ENCODE peak calls at places on chromosomes 11 and 22, in seven cellular contexts. One of them, this sample, is unnamed.
A peak's percentile ranks its signal among the peaks of the same experiment; 100 is the strongest.

GRCh38 chr11:8768625-8769333 is 86.2 kb downstream of the RPL27A start:
- DNase-seq in AG04450: no peak
- DNase-seq in activated CD4-positive, CD25-positive, alpha-beta regulatory T cell: no peak
- DNase-seq in stimulated activated CD4-positive, alpha-beta T cell treated with anti-CD3 and anti-CD28 coated beads, Interleukin-12 subunit alpha, Interleukin-12 subunit beta, amount 100 ng/mL, for 48 hours: no peak
- DNase-seq in activated naive CD4-positive, alpha-beta T cell: no peak
- DNase-seq in amygdala: no peak
- DNase-seq in Calu3: peak; percentile 12
- DNase-seq in this sample: no peak

GRCh38 chr11:65927904-65928397 is 8.7 kb downstream of the DRAP1 start:
- DNase-seq in amygdala: no peak
- DNase-seq in stimulated activated CD4-positive, alpha-beta T cell treated with anti-CD3 and anti-CD28 coated beads, Interleukin-12 subunit alpha, Interleukin-12 subunit beta, amount 100 ng/mL, for 48 hours: peak; percentile 67
- DNase-seq in activated naive CD4-positive, alpha-beta T cell: no peak
- DNase-seq in Calu3: no peak
- DNase-seq in activated CD4-positive, CD25-positive, alpha-beta regulatory T cell: peak; percentile 53
- DNase-seq in AG04450: no peak
- DNase-seq in this sample: no peak

GRCh38 chr22:19951351-19951750 is 9.7 kb upstream of the TXNRD2 start:
- DNase-seq in stimulated activated CD4-positive, alpha-beta T cell treated with anti-CD3 and anti-CD28 coated beads, Interleukin-12 subunit alpha, Interleukin-12 subunit beta, amount 100 ng/mL, for 48 hours: no peak
- DNase-seq in Calu3: no peak
- DNase-seq in amygdala: no peak
- DNase-seq in AG04450: no peak
- DNase-seq in activated naive CD4-positive, alpha-beta T cell: no peak
- DNase-seq in activated CD4-positive, CD25-positive, alpha-beta regulatory T cell: no peak
- DNase-seq in this sample: no peak

GRCh38 chr22:37849089-37849751 is at the start of gene EIF3L:
- DNase-seq in activated naive CD4-positive, alpha-beta T cell: peak; percentile 79
- DNase-seq in activated CD4-positive, CD25-positive, alpha-beta regulatory T cell: peak; percentile 78
- DNase-seq in stimulated activated CD4-positive, alpha-beta T cell treated with anti-CD3 and anti-CD28 coated beads, Interleukin-12 subunit alpha, Interleukin-12 subunit beta, amount 100 ng/mL, for 48 hours: peak; percentile 82
- DNase-seq in Calu3: peak; percentile 93
- DNase-seq in AG04450: peak; percentile 48
- DNase-seq in amygdala: peak; percentile 78
- DNase-seq in this sample: peak; percentile 79

GRCh38 chr11:92141725-92142124 is 82.9 kb upstream of the FAT3 start:
- DNase-seq in stimulated activated CD4-positive, alpha-beta T cell treated with anti-CD3 and anti-CD28 coated beads, Interleukin-12 subunit alpha, Interleukin-12 subunit beta, amount 100 ng/mL, for 48 hours: no peak
- DNase-seq in amygdala: no peak
- DNase-seq in Calu3: no peak
- DNase-seq in AG04450: no peak
- DNase-seq in activated CD4-positive, CD25-positive, alpha-beta regulatory T cell: no peak
- DNase-seq in activated naive CD4-positive, alpha-beta T cell: no peak
- DNase-seq in this sample: no peak

GRCh38 chr22:21752276-21752675 is 16.7 kb upstream of the YPEL1 start:
- DNase-seq in stimulated activated CD4-positive, alpha-beta T cell treated with anti-CD3 and anti-CD28 coated beads, Interleukin-12 subunit alpha, Interleukin-12 subunit beta, amount 100 ng/mL, for 48 hours: no peak
- DNase-seq in Calu3: no peak
- DNase-seq in activated CD4-positive, CD25-positive, alpha-beta regulatory T cell: no peak
- DNase-seq in activated naive CD4-positive, alpha-beta T cell: no peak
- DNase-seq in amygdala: no peak
- DNase-seq in AG04450: no peak
- DNase-seq in this sample: no peak

GRCh38 chr22:24554316-24555159 is at the start of gene GUCD1:
- DNase-seq in stimulated activated CD4-positive, alpha-beta T cell treated with anti-CD3 and anti-CD28 coated beads, Interleukin-12 subunit alpha, Interleukin-12 subunit beta, amount 100 ng/mL, for 48 hours: peak; percentile 10
- DNase-seq in amygdala: no peak
- DNase-seq in AG04450: no peak
- DNase-seq in activated naive CD4-positive, alpha-beta T cell: peak; percentile 42
- DNase-seq in Calu3: peak; percentile 13
- DNase-seq in activated CD4-positive, CD25-positive, alpha-beta regulatory T cell: peak; percentile 31
- DNase-seq in this sample: no peak

GRCh38 chr11:88384678-88385015 is 47.1 kb upstream of the CTSC start:
- DNase-seq in activated naive CD4-positive, alpha-beta T cell: no peak
- DNase-seq in stimulated activated CD4-positive, alpha-beta T cell treated with anti-CD3 and anti-CD28 coated beads, Interleukin-12 subunit alpha, Interleukin-12 subunit beta, amount 100 ng/mL, for 48 hours: no peak
- DNase-seq in AG04450: no peak
- DNase-seq in Calu3: no peak
- DNase-seq in activated CD4-positive, CD25-positive, alpha-beta regulatory T cell: no peak
- DNase-seq in amygdala: no peak
- DNase-seq in this sample: no peak

GRCh38 chr11:48077251-48077650 is 96.9 kb downstream of the PTPRJ start:
- DNase-seq in amygdala: no peak
- DNase-seq in activated naive CD4-positive, alpha-beta T cell: no peak
- DNase-seq in activated CD4-positive, CD25-positive, alpha-beta regulatory T cell: no peak
- DNase-seq in Calu3: no peak
- DNase-seq in stimulated activated CD4-positive, alpha-beta T cell treated with anti-CD3 and anti-CD28 coated beads, Interleukin-12 subunit alpha, Interleukin-12 subunit beta, amount 100 ng/mL, for 48 hours: no peak
- DNase-seq in AG04450: no peak
- DNase-seq in this sample: no peak

GRCh38 chr22:30940655-30941362 is 27.8 kb downstream of the MORC2 start:
- DNase-seq in stimulated activated CD4-positive, alpha-beta T cell treated with anti-CD3 and anti-CD28 coated beads, Interleukin-12 subunit alpha, Interleukin-12 subunit beta, amount 100 ng/mL, for 48 hours: no peak
- DNase-seq in amygdala: no peak
- DNase-seq in activated CD4-positive, CD25-positive, alpha-beta regulatory T cell: no peak
- DNase-seq in AG04450: no peak
- DNase-seq in Calu3: no peak
- DNase-seq in activated naive CD4-positive, alpha-beta T cell: no peak
- DNase-seq in this sample: no peak

GRCh38 chr11:45852712-45853101 is 5.4 kb downstream of the CRY2 start:
- DNase-seq in AG04450: no peak
- DNase-seq in amygdala: no peak
- DNase-seq in Calu3: no peak
- DNase-seq in activated CD4-positive, CD25-positive, alpha-beta regulatory T cell: no peak
- DNase-seq in stimulated activated CD4-positive, alpha-beta T cell treated with anti-CD3 and anti-CD28 coated beads, Interleukin-12 subunit alpha, Interleukin-12 subunit beta, amount 100 ng/mL, for 48 hours: no peak
- DNase-seq in activated naive CD4-positive, alpha-beta T cell: no peak
- DNase-seq in this sample: no peak

GRCh38 chr22:37212174-37212906 is at the start of gene SSTR3:
- DNase-seq in stimulated activated CD4-positive, alpha-beta T cell treated with anti-CD3 and anti-CD28 coated beads, Interleukin-12 subunit alpha, Interleukin-12 subunit beta, amount 100 ng/mL, for 48 hours: no peak
- DNase-seq in Calu3: no peak
- DNase-seq in activated naive CD4-positive, alpha-beta T cell: no peak
- DNase-seq in amygdala: no peak
- DNase-seq in activated CD4-positive, CD25-positive, alpha-beta regulatory T cell: no peak
- DNase-seq in AG04450: no peak
- DNase-seq in this sample: no peak

GRCh38 chr11:67302571-67303131 is 679 bp upstream of the SSH3 start:
- DNase-seq in amygdala: no peak
- DNase-seq in activated CD4-positive, CD25-positive, alpha-beta regulatory T cell: no peak
- DNase-seq in AG04450: no peak
- DNase-seq in Calu3: peak; percentile 60
- DNase-seq in activated naive CD4-positive, alpha-beta T cell: no peak
- DNase-seq in stimulated activated CD4-positive, alpha-beta T cell treated with anti-CD3 and anti-CD28 coated beads, Interleukin-12 subunit alpha, Interleukin-12 subunit beta, amount 100 ng/mL, for 48 hours: no peak
- DNase-seq in this sample: no peak

GRCh38 chr11:123457187-123457770 is 27.2 kb downstream of the GRAMD1B start:
- DNase-seq in amygdala: no peak
- DNase-seq in stimulated activated CD4-positive, alpha-beta T cell treated with anti-CD3 and anti-CD28 coated beads, Interleukin-12 subunit alpha, Interleukin-12 subunit beta, amount 100 ng/mL, for 48 hours: no peak
- DNase-seq in activated CD4-positive, CD25-positive, alpha-beta regulatory T cell: no peak
- DNase-seq in activated naive CD4-positive, alpha-beta T cell: no peak
- DNase-seq in Calu3: no peak
- DNase-seq in AG04450: no peak
- DNase-seq in this sample: no peak

GRCh38 chr11:35553831-35554230 is 28.4 kb upstream of the PAMR1 start:
- DNase-seq in stimulated activated CD4-positive, alpha-beta T cell treated with anti-CD3 and anti-CD28 coated beads, Interleukin-12 subunit alpha, Interleukin-12 subunit beta, amount 100 ng/mL, for 48 hours: no peak
- DNase-seq in amygdala: no peak
- DNase-seq in activated naive CD4-positive, alpha-beta T cell: no peak
- DNase-seq in activated CD4-positive, CD25-positive, alpha-beta regulatory T cell: no peak
- DNase-seq in AG04450: peak; percentile 90
- DNase-seq in Calu3: no peak
- DNase-seq in this sample: no peak

GRCh38 chr22:36171941-36172340 is 11.4 kb upstream of the APOL3 start:
- DNase-seq in AG04450: no peak
- DNase-seq in stimulated activated CD4-positive, alpha-beta T cell treated with anti-CD3 and anti-CD28 coated beads, Interleukin-12 subunit alpha, Interleukin-12 subunit beta, amount 100 ng/mL, for 48 hours: no peak
- DNase-seq in activated CD4-positive, CD25-positive, alpha-beta regulatory T cell: no peak
- DNase-seq in Calu3: no peak
- DNase-seq in amygdala: no peak
- DNase-seq in activated naive CD4-positive, alpha-beta T cell: no peak
- DNase-seq in this sample: no peak

GRCh38 chr11:13831707-13832106 is 130.8 kb upstream of the SPON1 start:
- DNase-seq in activated naive CD4-positive, alpha-beta T cell: no peak
- DNase-seq in amygdala: no peak
- DNase-seq in Calu3: no peak
- DNase-seq in AG04450: no peak
- DNase-seq in activated CD4-positive, CD25-positive, alpha-beta regulatory T cell: no peak
- DNase-seq in stimulated activated CD4-positive, alpha-beta T cell treated with anti-CD3 and anti-CD28 coated beads, Interleukin-12 subunit alpha, Interleukin-12 subunit beta, amount 100 ng/mL, for 48 hours: no peak
- DNase-seq in this sample: no peak

GRCh38 chr11:116792869-116793475 is 1.3 kb upstream of the APOA5 start:
- DNase-seq in stimulated activated CD4-positive, alpha-beta T cell treated with anti-CD3 and anti-CD28 coated beads, Interleukin-12 subunit alpha, Interleukin-12 subunit beta, amount 100 ng/mL, for 48 hours: no peak
- DNase-seq in activated CD4-positive, CD25-positive, alpha-beta regulatory T cell: no peak
- DNase-seq in Calu3: no peak
- DNase-seq in activated naive CD4-positive, alpha-beta T cell: no peak
- DNase-seq in amygdala: no peak
- DNase-seq in AG04450: no peak
- DNase-seq in this sample: no peak

GRCh38 chr11:79744941-79745340 is 304.1 kb upstream of the TENM4 start:
- DNase-seq in activated CD4-positive, CD25-positive, alpha-beta regulatory T cell: no peak
- DNase-seq in activated naive CD4-positive, alpha-beta T cell: no peak
- DNase-seq in stimulated activated CD4-positive, alpha-beta T cell treated with anti-CD3 and anti-CD28 coated beads, Interleukin-12 subunit alpha, Interleukin-12 subunit beta, amount 100 ng/mL, for 48 hours: no peak
- DNase-seq in AG04450: no peak
- DNase-seq in amygdala: no peak
- DNase-seq in Calu3: no peak
- DNase-seq in this sample: no peak

GRCh38 chr11:4164884-4165590 is 70.4 kb downstream of the RRM1 start:
- DNase-seq in AG04450: no peak
- DNase-seq in Calu3: no peak
- DNase-seq in activated naive CD4-positive, alpha-beta T cell: no peak
- DNase-seq in activated CD4-positive, CD25-positive, alpha-beta regulatory T cell: no peak
- DNase-seq in stimulated activated CD4-positive, alpha-beta T cell treated with anti-CD3 and anti-CD28 coated beads, Interleukin-12 subunit alpha, Interleukin-12 subunit beta, amount 100 ng/mL, for 48 hours: no peak
- DNase-seq in amygdala: no peak
- DNase-seq in this sample: no peak

GRCh38 chr11:117876341-117877119 is at the start of gene FXYD6:
- DNase-seq in amygdala: no peak
- DNase-seq in activated naive CD4-positive, alpha-beta T cell: no peak
- DNase-seq in Calu3: no peak
- DNase-seq in activated CD4-positive, CD25-positive, alpha-beta regulatory T cell: no peak
- DNase-seq in AG04450: no peak
- DNase-seq in stimulated activated CD4-positive, alpha-beta T cell treated with anti-CD3 and anti-CD28 coated beads, Interleukin-12 subunit alpha, Interleukin-12 subunit beta, amount 100 ng/mL, for 48 hours: no peak
- DNase-seq in this sample: peak; percentile 34

GRCh38 chr11:122170815-122171475 is 54.9 kb upstream of the BLID start:
- DNase-seq in amygdala: no peak
- DNase-seq in activated naive CD4-positive, alpha-beta T cell: no peak
- DNase-seq in Calu3: no peak
- DNase-seq in AG04450: peak; percentile 56
- DNase-seq in stimulated activated CD4-positive, alpha-beta T cell treated with anti-CD3 and anti-CD28 coated beads, Interleukin-12 subunit alpha, Interleukin-12 subunit beta, amount 100 ng/mL, for 48 hours: no peak
- DNase-seq in activated CD4-positive, CD25-positive, alpha-beta regulatory T cell: no peak
- DNase-seq in this sample: no peak

GRCh38 chr11:111205622-111206385 is 39.7 kb upstream of the POU2AF2 start:
- DNase-seq in Calu3: no peak
- DNase-seq in stimulated activated CD4-positive, alpha-beta T cell treated with anti-CD3 and anti-CD28 coated beads, Interleukin-12 subunit alpha, Interleukin-12 subunit beta, amount 100 ng/mL, for 48 hours: no peak
- DNase-seq in activated CD4-positive, CD25-positive, alpha-beta regulatory T cell: no peak
- DNase-seq in amygdala: no peak
- DNase-seq in activated naive CD4-positive, alpha-beta T cell: no peak
- DNase-seq in AG04450: no peak
- DNase-seq in this sample: no peak

GRCh38 chr11:20197881-20198280 is 37.6 kb upstream of the DBX1 start:
- DNase-seq in Calu3: no peak
- DNase-seq in activated CD4-positive, CD25-positive, alpha-beta regulatory T cell: no peak
- DNase-seq in stimulated activated CD4-positive, alpha-beta T cell treated with anti-CD3 and anti-CD28 coated beads, Interleukin-12 subunit alpha, Interleukin-12 subunit beta, amount 100 ng/mL, for 48 hours: no peak
- DNase-seq in amygdala: no peak
- DNase-seq in AG04450: no peak
- DNase-seq in activated naive CD4-positive, alpha-beta T cell: no peak
- DNase-seq in this sample: no peak

GRCh38 chr11:134098566-134099184 is 29.8 kb downstream of the JAM3 start:
- DNase-seq in AG04450: no peak
- DNase-seq in stimulated activated CD4-positive, alpha-beta T cell treated with anti-CD3 and anti-CD28 coated beads, Interleukin-12 subunit alpha, Interleukin-12 subunit beta, amount 100 ng/mL, for 48 hours: no peak
- DNase-seq in amygdala: no peak
- DNase-seq in Calu3: no peak
- DNase-seq in activated CD4-positive, CD25-positive, alpha-beta regulatory T cell: no peak
- DNase-seq in activated naive CD4-positive, alpha-beta T cell: no peak
- DNase-seq in this sample: no peak

GRCh38 chr11:92782806-92783205 is 186.6 kb upstream of the MTNR1B start:
- DNase-seq in stimulated activated CD4-positive, alpha-beta T cell treated with anti-CD3 and anti-CD28 coated beads, Interleukin-12 subunit alpha, Interleukin-12 subunit beta, amount 100 ng/mL, for 48 hours: no peak
- DNase-seq in AG04450: no peak
- DNase-seq in amygdala: no peak
- DNase-seq in activated naive CD4-positive, alpha-beta T cell: no peak
- DNase-seq in Calu3: no peak
- DNase-seq in activated CD4-positive, CD25-positive, alpha-beta regulatory T cell: no peak
- DNase-seq in this sample: no peak

GRCh38 chr11:78256962-78257361 is 68.2 kb downstream of the USP35 start:
- DNase-seq in activated naive CD4-positive, alpha-beta T cell: no peak
- DNase-seq in stimulated activated CD4-positive, alpha-beta T cell treated with anti-CD3 and anti-CD28 coated beads, Interleukin-12 subunit alpha, Interleukin-12 subunit beta, amount 100 ng/mL, for 48 hours: no peak
- DNase-seq in AG04450: peak; percentile 66
- DNase-seq in amygdala: no peak
- DNase-seq in Calu3: no peak
- DNase-seq in activated CD4-positive, CD25-positive, alpha-beta regulatory T cell: no peak
- DNase-seq in this sample: no peak

GRCh38 chr11:74749127-74749964 is 697 bp downstream of the RNF169 start:
- DNase-seq in stimulated activated CD4-positive, alpha-beta T cell treated with anti-CD3 and anti-CD28 coated beads, Interleukin-12 subunit alpha, Interleukin-12 subunit beta, amount 100 ng/mL, for 48 hours: peak; percentile 23
- DNase-seq in activated CD4-positive, CD25-positive, alpha-beta regulatory T cell: no peak
- DNase-seq in activated naive CD4-positive, alpha-beta T cell: no peak
- DNase-seq in Calu3: peak; percentile 54
- DNase-seq in amygdala: no peak
- DNase-seq in AG04450: no peak
- DNase-seq in this sample: peak; percentile 47